ENCODE peak calls at places on chromosomes 1 and 21, in four cellular contexts. One of them, this sample, is unnamed.

GRCh38 chr21:45264919-45265515 is 22.7 kb downstream of the POFUT2 start:
- DNase-seq in astrocyte of the spinal cord: no peak
- DNase-seq in testis: peak
- DNase-seq in mammary epithelial cell: no peak
- DNase-seq in this sample: no peak

GRCh38 chr1:210696709-210697108 is 368.0 kb downstream of the HHAT start:
- DNase-seq in astrocyte of the spinal cord: peak
- DNase-seq in testis: no peak
- DNase-seq in mammary epithelial cell: no peak
- DNase-seq in this sample: no peak

GRCh38 chr1:198860371-198860770 is 221.5 kb downstream of the PTPRC start:
- DNase-seq in testis: no peak
- DNase-seq in mammary epithelial cell: no peak
- DNase-seq in astrocyte of the spinal cord: no peak
- DNase-seq in this sample: no peak

GRCh38 chr1:232142403-232143314 is 487.3 kb downstream of the SIPA1L2 start:
- DNase-seq in astrocyte of the spinal cord: peak
- DNase-seq in testis: no peak
- DNase-seq in mammary epithelial cell: peak
- DNase-seq in this sample: peak

GRCh38 chr1:26546375-26546774 is 16.8 kb downstream of the RPS6KA1 start:
- DNase-seq in mammary epithelial cell: peak
- DNase-seq in testis: no peak
- DNase-seq in astrocyte of the spinal cord: no peak
- DNase-seq in this sample: no peak

GRCh38 chr1:234961468-234962339 is 166.9 kb downstream of the TOMM20 start:
- DNase-seq in mammary epithelial cell: no peak
- DNase-seq in testis: peak
- DNase-seq in astrocyte of the spinal cord: peak
- DNase-seq in this sample: peak

GRCh38 chr1:231806623-231807470 is 180.3 kb downstream of the DISC1 start:
- DNase-seq in mammary epithelial cell: peak
- DNase-seq in testis: peak
- DNase-seq in astrocyte of the spinal cord: no peak
- DNase-seq in this sample: no peak

GRCh38 chr1:3588395-3588794 is 22.9 kb downstream of the MEGF6 start:
- DNase-seq in mammary epithelial cell: no peak
- DNase-seq in astrocyte of the spinal cord: no peak
- DNase-seq in testis: no peak
- DNase-seq in this sample: no peak

GRCh38 chr1:201191723-201192477 is 1.3 kb downstream of the IGFN1 start:
- DNase-seq in testis: no peak
- DNase-seq in astrocyte of the spinal cord: peak
- DNase-seq in mammary epithelial cell: peak
- DNase-seq in this sample: peak

GRCh38 chr1:189409774-189410173 is 1067.9 kb downstream of the BRINP3 start:
- DNase-seq in astrocyte of the spinal cord: no peak
- DNase-seq in testis: no peak
- DNase-seq in mammary epithelial cell: no peak
- DNase-seq in this sample: no peak

GRCh38 chr1:69671363-69672010 is 103.8 kb downstream of the LRRC7 start:
- DNase-seq in testis: no peak
- DNase-seq in mammary epithelial cell: peak
- DNase-seq in astrocyte of the spinal cord: peak
- DNase-seq in this sample: no peak

GRCh38 chr1:220813013-220813412 is 26.3 kb downstream of the MTARC1 start:
- DNase-seq in mammary epithelial cell: no peak
- DNase-seq in testis: no peak
- DNase-seq in astrocyte of the spinal cord: no peak
- DNase-seq in this sample: no peak

GRCh38 chr1:200154069-200154767 is 126.7 kb downstream of the NR5A2 start:
- DNase-seq in mammary epithelial cell: peak
- DNase-seq in astrocyte of the spinal cord: no peak
- DNase-seq in testis: no peak
- DNase-seq in this sample: no peak

GRCh38 chr1:53949023-53949611 is 3.0 kb downstream of the LRRC42 start:
- DNase-seq in astrocyte of the spinal cord: peak
- DNase-seq in testis: no peak
- DNase-seq in mammary epithelial cell: peak
- DNase-seq in this sample: peak

GRCh38 chr1:158011714-158012113 is 18.3 kb downstream of the KIRREL1 start:
- DNase-seq in astrocyte of the spinal cord: no peak
- DNase-seq in testis: no peak
- DNase-seq in mammary epithelial cell: no peak
- DNase-seq in this sample: peak

GRCh38 chr1:201596101-201596868 is 57.4 kb downstream of the NAV1 start:
- DNase-seq in astrocyte of the spinal cord: no peak
- DNase-seq in mammary epithelial cell: no peak
- DNase-seq in testis: no peak
- DNase-seq in this sample: no peak

GRCh38 chr1:230114245-230114651 is 47.2 kb downstream of the GALNT2 start:
- DNase-seq in astrocyte of the spinal cord: no peak
- DNase-seq in mammary epithelial cell: no peak
- DNase-seq in testis: no peak
- DNase-seq in this sample: peak

GRCh38 chr1:78426398-78426797 is 64.4 kb upstream of the PTGFR start:
- DNase-seq in testis: no peak
- DNase-seq in mammary epithelial cell: no peak
- DNase-seq in astrocyte of the spinal cord: peak
- DNase-seq in this sample: no peak

GRCh38 chr1:30770150-30770549 is 12.6 kb upstream of the LAPTM5 start:
- DNase-seq in mammary epithelial cell: no peak
- DNase-seq in astrocyte of the spinal cord: no peak
- DNase-seq in testis: no peak
- DNase-seq in this sample: no peak

GRCh38 chr1:31346882-31347281 is 26.0 kb downstream of the FABP3 start:
- DNase-seq in mammary epithelial cell: no peak
- DNase-seq in testis: no peak
- DNase-seq in astrocyte of the spinal cord: no peak
- DNase-seq in this sample: no peak

GRCh38 chr1:156577512-156577911 is 2.0 kb upstream of the TTC24 start:
- DNase-seq in testis: no peak
- DNase-seq in astrocyte of the spinal cord: no peak
- DNase-seq in mammary epithelial cell: no peak
- DNase-seq in this sample: no peak

GRCh38 chr1:34406377-34406776 is 229.7 kb downstream of the C1orf94 start:
- DNase-seq in testis: no peak
- DNase-seq in mammary epithelial cell: no peak
- DNase-seq in astrocyte of the spinal cord: no peak
- DNase-seq in this sample: no peak

GRCh38 chr1:185312361-185312760 is 4.7 kb downstream of the IVNS1ABP start:
- DNase-seq in mammary epithelial cell: no peak
- DNase-seq in astrocyte of the spinal cord: no peak
- DNase-seq in testis: no peak
- DNase-seq in this sample: no peak

GRCh38 chr1:161719325-161719611 is 2.1 kb upstream of the FCRLB start:
- DNase-seq in astrocyte of the spinal cord: no peak
- DNase-seq in mammary epithelial cell: no peak
- DNase-seq in testis: no peak
- DNase-seq in this sample: no peak

DNA sequence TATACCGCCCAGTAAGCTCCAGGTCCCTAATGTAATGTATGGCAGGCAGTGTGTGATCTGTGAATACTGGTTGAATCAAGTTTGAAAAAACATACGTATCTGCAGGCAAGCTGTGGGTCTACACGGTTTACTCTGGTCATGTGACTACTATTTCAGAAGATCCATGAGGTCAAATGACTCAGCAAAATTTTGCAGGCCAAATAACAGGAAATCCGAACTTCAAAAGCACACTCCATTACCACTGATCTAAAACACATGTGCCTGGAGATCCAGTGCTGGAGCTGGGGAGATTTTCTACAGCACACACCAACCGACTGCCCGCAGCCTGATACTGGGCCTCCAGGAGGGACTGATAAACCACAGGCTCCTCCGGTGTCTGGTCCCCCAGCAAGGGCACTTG is 64.5 kb upstream of the SLC44A3 start:
- DNase-seq in mammary epithelial cell: no peak
- DNase-seq in astrocyte of the spinal cord: peak
- DNase-seq in testis: peak
- DNase-seq in this sample: peak
- H3K4me3 ChIP-seq in mammary epithelial cell: no peak
- H3K4me3 ChIP-seq in astrocyte of the spinal cord: no peak
- H3K4me3 ChIP-seq in testis: no peak
- H3K4me3 ChIP-seq in this sample: no peak

GRCh38 chr1:23370270-23370743 is 671 bp upstream of the ZNF436 start:
- DNase-seq in astrocyte of the spinal cord: no peak
- DNase-seq in testis: no peak
- DNase-seq in mammary epithelial cell: no peak
- DNase-seq in this sample: no peak
- H3K4me3 ChIP-seq in astrocyte of the spinal cord: peak
- H3K4me3 ChIP-seq in testis: no peak
- H3K4me3 ChIP-seq in mammary epithelial cell: peak
- H3K4me3 ChIP-seq in this sample: peak

DNA sequence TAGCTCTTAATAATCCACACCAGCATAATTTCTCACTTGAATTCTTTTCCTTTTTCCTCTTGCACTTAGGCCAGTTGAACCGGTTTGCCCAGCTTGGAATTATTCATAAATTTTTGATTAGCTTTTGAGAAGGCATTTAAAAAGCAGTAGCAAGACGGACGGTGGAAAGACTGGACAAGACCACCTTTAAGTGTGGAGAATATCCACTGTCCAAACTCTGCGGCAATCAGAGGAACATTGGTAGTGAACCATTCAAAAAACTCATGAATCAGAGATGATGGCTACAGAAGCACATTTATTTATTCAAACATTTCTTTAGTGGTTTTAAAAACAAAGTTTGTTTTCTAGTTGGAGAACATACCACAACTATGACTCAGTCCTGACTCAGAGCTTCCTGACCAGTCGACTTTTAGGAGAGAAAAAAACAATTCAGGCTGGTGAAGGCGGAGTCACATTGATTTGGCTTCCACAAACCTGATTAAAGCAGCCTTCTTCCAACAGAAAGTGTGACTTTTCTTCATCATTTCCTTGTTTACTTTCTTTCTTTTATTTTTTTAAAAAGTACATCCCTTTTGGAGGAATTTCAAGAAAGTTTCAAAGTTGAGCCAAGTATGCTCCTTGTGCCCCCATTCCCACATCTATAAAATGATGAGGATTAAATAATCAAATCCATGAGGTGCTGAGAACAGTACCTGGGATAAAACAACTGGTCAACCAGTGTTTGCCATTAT is 128.8 kb downstream of the ADSS2 start:
- DNase-seq in testis: peak
- DNase-seq in mammary epithelial cell: peak
- DNase-seq in astrocyte of the spinal cord: peak
- DNase-seq in this sample: peak
- H3K4me3 ChIP-seq in testis: no peak
- H3K4me3 ChIP-seq in mammary epithelial cell: peak
- H3K4me3 ChIP-seq in astrocyte of the spinal cord: no peak
- H3K4me3 ChIP-seq in this sample: no peak

GRCh38 chr1:208499601-208500000 is 255.4 kb upstream of the PLXNA2 start:
- DNase-seq in mammary epithelial cell: no peak
- DNase-seq in testis: no peak
- DNase-seq in astrocyte of the spinal cord: no peak
- DNase-seq in this sample: no peak
- H3K4me3 ChIP-seq in mammary epithelial cell: no peak
- H3K4me3 ChIP-seq in testis: no peak
- H3K4me3 ChIP-seq in astrocyte of the spinal cord: no peak
- H3K4me3 ChIP-seq in this sample: no peak

DNA sequence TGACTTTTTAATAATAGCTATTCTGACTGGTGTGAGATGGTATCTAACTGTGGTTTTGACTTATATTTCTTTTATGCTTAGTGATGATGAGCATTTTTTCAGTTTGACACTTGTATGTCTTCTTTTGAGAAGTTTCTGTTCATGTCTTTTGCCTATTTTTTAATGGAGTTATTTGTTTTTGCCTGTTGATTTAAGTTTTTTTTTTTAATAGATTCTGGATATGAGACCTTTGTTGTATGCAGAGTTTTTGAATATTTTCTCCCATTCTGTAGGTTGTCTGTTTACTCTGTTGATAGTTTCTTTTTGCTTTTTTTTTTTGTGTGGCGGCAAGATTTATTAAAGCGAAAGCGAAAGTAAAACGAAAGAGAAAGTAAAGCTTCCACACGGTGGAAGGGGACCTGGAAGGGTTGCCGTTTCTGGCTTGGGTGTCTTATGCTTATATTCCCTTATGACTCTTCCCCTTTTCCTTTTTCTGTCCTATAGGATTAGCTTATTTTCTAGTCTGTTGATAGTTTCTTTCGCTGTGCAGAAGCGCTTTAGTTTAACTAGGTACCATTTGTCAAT is 67.6 kb downstream of the TBX19 start:
- DNase-seq in testis: no peak
- DNase-seq in astrocyte of the spinal cord: peak
- DNase-seq in mammary epithelial cell: no peak
- DNase-seq in this sample: peak
- H3K4me3 ChIP-seq in testis: peak
- H3K4me3 ChIP-seq in astrocyte of the spinal cord: no peak
- H3K4me3 ChIP-seq in mammary epithelial cell: no peak
- H3K4me3 ChIP-seq in this sample: peak

GRCh38 chr1:39791838-39792237 is 3.2 kb upstream of the BMP8B start:
- DNase-seq in testis: no peak
- DNase-seq in astrocyte of the spinal cord: no peak
- DNase-seq in mammary epithelial cell: no peak
- DNase-seq in this sample: no peak

GRCh38 chr1:39788426-39788757 is 273 bp downstream of the BMP8B start:
- DNase-seq in mammary epithelial cell: no peak
- DNase-seq in astrocyte of the spinal cord: no peak
- DNase-seq in testis: no peak
- DNase-seq in this sample: no peak

GRCh38 chr1:39788758-39789570 is at the start of gene BMP8B:
- DNase-seq in mammary epithelial cell: peak
- DNase-seq in astrocyte of the spinal cord: no peak
- DNase-seq in testis: peak
- DNase-seq in this sample: peak

GRCh38 chr1:39787468-39787867 is 1.2 kb downstream of the BMP8B start:
- DNase-seq in astrocyte of the spinal cord: no peak
- DNase-seq in mammary epithelial cell: no peak
- DNase-seq in testis: no peak
- DNase-seq in this sample: no peak

GRCh38 chr1:39789571-39790110 is 976 bp upstream of the BMP8B start:
- DNase-seq in testis: no peak
- DNase-seq in astrocyte of the spinal cord: no peak
- DNase-seq in mammary epithelial cell: no peak
- DNase-seq in this sample: no peak
- H3K4me3 ChIP-seq in testis: peak
- H3K4me3 ChIP-seq in astrocyte of the spinal cord: no peak
- H3K4me3 ChIP-seq in mammary epithelial cell: no peak
- H3K4me3 ChIP-seq in this sample: no peak

This sample was measured in fibroblast of villous mesenchyme.